ENCODE peak calls at places on chromosomes 7 and 10, in four cellular contexts. Y is neuronal stem cell, P is cardiac muscle cell, B is OCI-LY7. U is an unnamed sample. For H3K4me1, the result is how much of the 10 kb centered on the place peaks cover.

GRCh38 chr7:158073845-158074840 is 513.5 kb downstream of the PTPRN2 start:
- DNase-seq in Y (no peak), B (no peak), P (no peak), U (no peak)

GRCh38 chr10:129794056-129794455 is 170.0 kb downstream of the EBF3 start:
- DNase-seq in B (no peak), Y (no peak), P (no peak), U (no peak)

GRCh38 chr10:119466655-119467054 is 75.9 kb downstream of the RGS10 start:
- DNase-seq in P (no peak), B (no peak), Y (no peak), U (no peak)

GRCh38 chr10:119651514-119652327 is 541 bp downstream of the BAG3 start:
- DNase-seq in Y (peak), B (no peak), P (peak), U (peak)

GRCh38 chr10:23693398-23693797 is 254.5 kb downstream of the OTUD1 start:
- DNase-seq in Y (no peak), B (no peak), P (no peak), U (no peak)

GRCh38 chr7:90973146-90973545 is 291.1 kb upstream of the FZD1 start:
- DNase-seq in P (no peak), B (no peak), Y (no peak), U (no peak)

GRCh38 chr10:127579640-127580039 is 30.5 kb downstream of the NPS start:
- DNase-seq in Y (no peak), B (no peak), P (no peak), U (no peak)

GRCh38 chr10:68876246-68876918 is 24.7 kb upstream of the DDX50 start:
- DNase-seq in B (no peak), P (peak), Y (no peak), U (no peak)

GRCh38 chr10:120742373-120742772 is 108.8 kb upstream of the WDR11 start:
- DNase-seq in Y (no peak), P (no peak), B (no peak), U (no peak)

GRCh38 chr10:18658301-18658991 is 785 bp upstream of the ARL5B start:
- DNase-seq in B (peak), P (no peak), Y (no peak), U (no peak)

GRCh38 chr7:135501402-135501801 is 8.5 kb downstream of the CNOT4 start:
- DNase-seq in B (no peak), Y (no peak), P (no peak), U (no peak)

GRCh38 chr7:154388999-154389398 is 336.8 kb downstream of the DPP6 start:
- DNase-seq in P (no peak), B (no peak), Y (no peak), U (no peak)

GRCh38 chr7:14125998-14126397 is 136.5 kb upstream of the ETV1 start:
- DNase-seq in P (no peak), Y (no peak), B (no peak), U (no peak)

GRCh38 chr10:44416021-44416758 is 31.3 kb upstream of the CXCL12 start:
- DNase-seq in Y (no peak), B (no peak), P (no peak), U (no peak)

GRCh38 chr10:86857097-86857825 is 100.2 kb downstream of the MMRN2 start:
- DNase-seq in B (no peak), P (no peak), Y (no peak), U (no peak)

GRCh38 chr7:144391014-144391413 is 12.5 kb downstream of the NOBOX start:
- DNase-seq in P (no peak), B (no peak), Y (no peak), U (no peak)

GRCh38 chr7:47941136-47941844 is 7.0 kb downstream of the PKD1L1 start:
- DNase-seq in B (no peak), Y (no peak), P (no peak), U (no peak)

GRCh38 chr7:150986099-150986512 is 4.7 kb upstream of the NOS3 start:
- DNase-seq in Y (no peak), P (peak), B (peak), U (no peak)

GRCh38 chr7:40945788-40946187 is 757.1 kb downstream of the INHBA start:
- DNase-seq in B (no peak), Y (no peak), P (no peak), U (no peak)

GRCh38 chr10:109588259-109588658 is 335.1 kb downstream of the XPNPEP1 start:
- DNase-seq in P (no peak), B (no peak), Y (no peak), U (no peak)

GRCh38 chr10:31620236-31621151 is 301.5 kb downstream of the ZEB1 start:
- DNase-seq in P (peak), Y (no peak), B (no peak), U (no peak)

GRCh38 chr7:130151591-130152269 is 53.5 kb downstream of the TMEM209 start:
- DNase-seq in B (no peak), P (no peak), Y (no peak), U (peak)

GRCh38 chr7:135454060-135454459 is 55.8 kb downstream of the CNOT4 start:
- DNase-seq in Y (no peak), B (no peak), P (no peak), U (no peak)

GRCh38 chr10:110615057-110615630 is 29.0 kb upstream of the RBM20 start:
- DNase-seq in P (no peak), Y (no peak), B (no peak), U (no peak)

GRCh38 chr7:66627876-66628360 is 763 bp upstream of the KCTD7 start:
- DNase-seq in B (no peak), P (no peak), Y (no peak), U (no peak)

GRCh38 chr7:99707096-99707495 is 27.3 kb upstream of the CYP3A5 start:
- DNase-seq in P (no peak), B (no peak), Y (no peak), U (no peak)

GRCh38 chr10:77024456-77024855 is 613.2 kb downstream of the KCNMA1 start:
- DNase-seq in Y (no peak), B (no peak), P (no peak), U (no peak)

GRCh38 chr10:61627266-61627665 is 35.5 kb upstream of the CABCOCO1 start:
- DNase-seq in Y (no peak), B (no peak), P (no peak), U (no peak)

GRCh38 chr7:52811537-52811936 is 223.9 kb upstream of the POM121L12 start:
- DNase-seq in B (no peak), P (no peak), Y (no peak), U (no peak)

GRCh38 chr10:104707602-104708160 is 66.6 kb downstream of the SORCS3 start:
- DNase-seq in B (no peak), P (peak), Y (no peak), U (no peak)

GRCh38 chr10:48472670-48473069 is 132.2 kb downstream of the ARHGAP22 start:
- DNase-seq in B (no peak), Y (no peak), P (no peak), U (no peak)

GRCh38 chr10:68924593-68924992 is 23.5 kb downstream of the DDX50 start:
- DNase-seq in Y (no peak), P (no peak), B (no peak), U (no peak)

GRCh38 chr10:113108180-113108835 is 158.3 kb downstream of the TCF7L2 start:
- DNase-seq in Y (peak), B (peak), P (peak), U (no peak)

GRCh38 chr10:109922353-109922975 is 847 bp downstream of the XPNPEP1 start:
- DNase-seq in B (no peak), Y (no peak), P (peak), U (no peak)

GRCh38 chr10:60737242-60737641 is 41.0 kb upstream of the CDK1 start:
- DNase-seq in P (no peak), B (no peak), Y (no peak), U (no peak)

GRCh38 chr7:69825031-69825681 is 226.9 kb downstream of the AUTS2 start:
- DNase-seq in Y (no peak), B (peak), P (no peak), U (no peak)

GRCh38 chr7:46764100-46764941 is 817.6 kb downstream of the TNS3 start:
- DNase-seq in P (no peak), Y (no peak), B (no peak), U (no peak)

GRCh38 chr7:121385056-121385799 is 10.9 kb downstream of the FAM3C start:
- DNase-seq in Y (no peak), B (no peak), P (no peak), U (no peak)
- H3K4me1 ChIP-seq in Y (under half), B (half or more), P (under half), U (under half)

DNA sequence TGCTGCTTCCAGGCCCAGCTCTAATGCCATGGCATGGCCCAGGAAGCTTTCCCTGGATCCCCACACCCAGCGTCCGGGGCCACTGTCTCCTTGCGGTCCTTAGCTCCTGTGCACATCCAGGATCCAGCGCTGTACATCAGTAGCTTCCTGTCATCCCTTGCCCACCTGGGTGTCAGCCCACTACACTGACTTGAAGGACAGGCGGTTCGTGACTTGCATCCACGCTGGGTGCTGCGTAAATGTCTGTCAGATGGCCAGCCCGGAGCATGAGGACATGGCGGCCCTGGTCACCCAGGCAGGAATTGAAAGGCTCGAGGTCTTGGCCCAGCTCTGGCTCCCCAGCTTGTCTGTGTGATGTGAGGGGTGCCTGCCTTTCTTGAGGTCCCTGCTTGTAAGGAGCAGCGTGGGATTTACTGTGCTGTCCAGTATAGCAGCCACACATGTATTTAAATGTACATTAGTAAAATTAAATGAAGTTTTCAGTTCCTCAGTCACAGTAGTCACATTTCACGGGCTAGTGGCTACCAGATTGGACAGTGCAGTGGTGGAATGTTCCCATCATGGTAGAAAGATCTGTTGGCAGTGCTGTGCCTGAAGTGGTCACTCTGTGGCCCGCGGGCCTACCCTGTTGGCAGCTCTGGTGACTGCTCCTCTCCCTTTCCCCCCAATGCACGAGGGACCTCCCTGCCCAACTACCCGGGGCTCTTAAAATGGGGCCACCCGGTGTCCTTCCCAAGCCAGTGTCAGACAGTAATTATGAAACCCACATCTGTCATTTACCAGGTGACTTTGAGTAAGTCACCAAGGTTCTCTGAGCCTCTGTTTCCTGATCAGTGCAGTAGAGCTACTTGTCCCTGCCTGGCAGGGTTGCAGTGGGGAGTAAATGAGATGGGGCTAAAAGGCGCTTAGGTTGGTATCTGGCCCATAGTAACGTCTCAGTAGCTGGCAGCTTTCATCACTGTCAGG is 97.8 kb upstream of the PPIF start:
- DNase-seq in B (peak), Y (no peak), P (no peak), U (no peak)
- H3K4me1 ChIP-seq in B (half or more), Y (under half), P (under half), U (under half)

DNA sequence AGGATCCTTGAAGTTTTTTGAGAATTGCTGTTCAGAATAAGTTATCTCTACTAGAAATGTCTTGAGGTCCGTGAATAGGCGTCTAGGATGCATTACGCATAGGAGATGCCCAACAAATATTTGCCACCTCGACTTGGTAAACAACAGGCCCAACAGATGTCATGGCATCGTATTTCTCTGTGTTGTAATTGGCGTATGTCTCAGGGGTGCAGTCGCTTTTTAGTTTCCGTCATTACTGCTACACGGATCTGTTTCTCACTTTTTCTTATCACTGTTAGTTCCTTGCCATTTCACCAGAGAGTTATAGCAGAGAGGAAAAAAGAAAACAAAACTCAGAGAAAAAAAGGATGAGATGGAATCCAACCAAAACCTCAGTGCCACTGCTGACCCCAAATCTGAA is 73.0 kb upstream of the SFMBT2 start:
- DNase-seq in Y (no peak), P (no peak), B (no peak), U (no peak)
- H3K4me1 ChIP-seq in Y (under half), P (under half), B (half or more), U (under half)

GRCh38 chr10:29481906-29482440 is 152.8 kb downstream of the SVIL start:
- DNase-seq in P (no peak), B (peak), Y (no peak), U (no peak)
- H3K4me1 ChIP-seq in P (under half), B (half or more), Y (under half), U (under half)

GRCh38 chr10:96584474-96584873 is 2.3 kb downstream of the TM9SF3 start:
- DNase-seq in Y (no peak), B (no peak), P (no peak), U (no peak)
- H3K4me1 ChIP-seq in Y (under half), B (under half), P (under half), U (under half)

GRCh38 chr10:17423641-17424186 is 30.7 kb downstream of the ST8SIA6 start:
- DNase-seq in Y (peak), P (no peak), B (no peak), U (no peak)
- H3K4me1 ChIP-seq in Y (under half), P (under half), B (under half), U (under half)

GRCh38 chr7:127882313-127882920 is 148.8 kb downstream of the LRRC4 start:
- DNase-seq in Y (no peak), P (no peak), B (no peak), U (no peak)
- H3K4me1 ChIP-seq in Y (under half), P (under half), B (under half), U (under half)

DNA sequence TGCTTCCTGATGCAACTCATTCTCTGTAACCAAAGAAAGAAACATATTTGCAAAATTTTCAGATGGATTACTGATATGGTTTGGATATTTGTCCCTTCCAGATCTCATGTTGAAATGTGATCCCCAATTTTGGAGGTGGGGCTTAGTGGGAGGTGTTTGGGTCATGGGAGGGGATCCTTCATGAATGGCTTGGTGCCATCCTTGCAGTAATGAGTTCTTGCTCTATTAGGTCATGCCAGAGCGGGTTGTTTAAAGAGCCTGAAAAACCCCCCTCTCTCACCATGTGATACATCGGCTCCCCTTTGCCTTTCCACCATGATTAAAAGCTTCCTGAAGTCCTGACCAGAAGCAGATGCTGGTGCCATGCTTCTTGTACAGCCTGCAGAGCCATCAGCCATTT is 43.8 kb upstream of the PRKG1 start:
- DNase-seq in P (no peak), Y (no peak), B (no peak), U (no peak)
- H3K4me1 ChIP-seq in P (under half), Y (under half), B (under half), U (under half)

DNA sequence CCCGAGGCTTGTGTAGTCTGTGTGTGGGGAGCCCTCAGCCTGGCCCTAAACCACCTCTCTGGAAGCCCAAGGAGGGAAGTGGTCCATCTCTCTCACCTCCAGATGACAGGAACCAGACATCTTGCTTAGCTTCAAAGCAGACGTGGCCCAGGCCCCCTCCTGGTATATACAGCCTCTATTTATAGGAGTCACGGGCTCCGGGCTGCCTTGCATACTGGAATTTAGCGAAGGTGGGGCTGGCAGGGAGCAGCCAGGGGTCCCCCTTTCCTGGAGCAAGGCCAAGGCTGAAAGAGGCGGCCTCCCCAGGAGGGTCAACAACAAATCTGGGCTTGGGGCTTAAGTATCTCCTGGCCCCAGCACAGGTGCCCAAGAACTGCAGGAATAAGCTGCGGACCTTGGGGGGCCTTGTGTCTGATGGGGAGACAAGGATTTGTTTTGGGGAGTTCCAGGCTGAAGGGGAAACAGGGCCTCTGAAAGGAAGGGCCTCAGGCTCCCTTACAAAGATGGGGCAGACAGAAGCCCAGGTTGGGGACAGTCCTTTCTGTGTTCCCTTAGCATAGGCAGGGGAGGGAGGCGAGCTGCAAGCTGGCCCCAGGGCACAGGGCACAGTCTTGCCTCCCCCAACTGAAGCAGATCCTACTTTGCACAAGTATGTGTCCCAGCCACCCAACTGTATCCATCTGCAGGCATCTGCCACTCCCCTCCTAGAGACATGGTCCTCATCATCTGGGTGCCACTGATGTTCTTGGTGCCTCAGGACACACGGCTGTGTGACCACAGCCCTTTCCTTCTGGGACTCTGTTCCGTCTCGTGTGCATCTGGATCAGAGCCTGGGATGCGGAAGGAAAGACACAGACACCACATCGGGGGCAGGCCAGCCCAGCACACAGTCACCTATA is 11.9 kb downstream of the ZCCHC24 start:
- DNase-seq in P (peak), B (no peak), Y (no peak), U (no peak)
- H3K4me1 ChIP-seq in P (half or more), B (under half), Y (under half), U (under half)

GRCh38 chr7:117132385-117133120 is 179.3 kb downstream of the ST7 start:
- DNase-seq in B (no peak), Y (no peak), P (no peak), U (no peak)
- H3K4me1 ChIP-seq in B (under half), Y (under half), P (under half), U (under half)

U was measured in effector memory CD4-positive, alpha-beta T cell.